ENCODE peak calls at places on chromosome 15, in four cellular contexts. C, A, K and R are unnamed samples.

GRCh38 chr15:86608461-86608860 is 528.8 kb downstream of the AGBL1 start:
- DNase-seq in C (no peak), A (peak), K (no peak), R (no peak)

GRCh38 chr15:52281085-52282035 is 14.2 kb downstream of the MYO5C start:
- DNase-seq in C (peak), A (no peak), K (no peak), R (no peak)

GRCh38 chr15:66494262-66494661 is 3.3 kb downstream of the SNAPC5 start:
- DNase-seq in C (no peak), A (no peak), K (no peak), R (no peak)

GRCh38 chr15:58518626-58519025 is 86.8 kb downstream of the LIPC start:
- DNase-seq in C (no peak), A (no peak), K (no peak), R (no peak)

GRCh38 chr15:96183020-96183926 is 147.2 kb upstream of the NR2F2 start:
- DNase-seq in C (peak), A (no peak), K (no peak), R (no peak)

GRCh38 chr15:77181305-77182074 is 110.6 kb upstream of the TSPAN3 start:
- DNase-seq in C (no peak), A (no peak), K (no peak), R (no peak)

GRCh38 chr15:53962646-53963561 is 15.3 kb upstream of the UNC13C start:
- DNase-seq in C (peak), A (peak), K (peak), R (no peak)

GRCh38 chr15:59995568-59996349 is 8.4 kb upstream of the FOXB1 start:
- DNase-seq in C (no peak), A (no peak), K (no peak), R (no peak)

GRCh38 chr15:78004222-78004727 is 73.2 kb downstream of the TBC1D2B start:
- DNase-seq in C (no peak), A (no peak), K (no peak), R (no peak)

GRCh38 chr15:38254065-38254883 is 1.6 kb downstream of the SPRED1 start:
- DNase-seq in C (peak), A (peak), K (peak), R (peak)

GRCh38 chr15:26598704-26599103 is 174.2 kb downstream of the GABRB3 start:
- DNase-seq in C (no peak), A (no peak), K (no peak), R (no peak)

GRCh38 chr15:76337047-76337738 is 620 bp downstream of the ISL2 start:
- DNase-seq in C (peak), A (no peak), K (peak), R (no peak)

GRCh38 chr15:67361100-67361499 is 106.5 kb downstream of the IQCH start:
- DNase-seq in C (no peak), A (no peak), K (peak), R (no peak)

GRCh38 chr15:39195988-39196486 is 384.8 kb upstream of the THBS1 start:
- DNase-seq in C (no peak), A (no peak), K (peak), R (peak)

GRCh38 chr15:90463381-90463780 is 66.3 kb upstream of the CRTC3 start:
- DNase-seq in C (no peak), A (no peak), K (no peak), R (no peak)

GRCh38 chr15:58010983-58011382 is 54.5 kb downstream of the ALDH1A2 start:
- DNase-seq in C (no peak), A (no peak), K (peak), R (no peak)

GRCh38 chr15:89500397-89501270 is 4.3 kb upstream of the RHCG start:
- DNase-seq in C (no peak), A (no peak), K (no peak), R (no peak)

GRCh38 chr15:40044717-40045571 is 6.0 kb upstream of the SRP14 start:
- DNase-seq in C (peak), A (peak), K (peak), R (peak)

GRCh38 chr15:27398631-27399030 is 427.6 kb downstream of the GABRG3 start:
- DNase-seq in C (peak), A (no peak), K (no peak), R (no peak)

GRCh38 chr15:92714071-92714456 is 58.5 kb upstream of the FAM174B start:
- DNase-seq in C (no peak), A (peak), K (peak), R (peak)

GRCh38 chr15:42994546-42994945 is 74.0 kb upstream of the TTBK2 start:
- DNase-seq in C (no peak), A (no peak), K (no peak), R (no peak)

GRCh38 chr15:44726568-44727461 is 9.5 kb upstream of the TRIM69 start:
- DNase-seq in C (peak), A (peak), K (peak), R (peak)

GRCh38 chr15:38945551-38946298 is 381.1 kb upstream of the RASGRP1 start:
- DNase-seq in C (no peak), A (no peak), K (no peak), R (no peak)

GRCh38 chr15:69031013-69032001 is 16.8 kb downstream of the NOX5 start:
- DNase-seq in C (no peak), A (peak), K (peak), R (peak)

DNA sequence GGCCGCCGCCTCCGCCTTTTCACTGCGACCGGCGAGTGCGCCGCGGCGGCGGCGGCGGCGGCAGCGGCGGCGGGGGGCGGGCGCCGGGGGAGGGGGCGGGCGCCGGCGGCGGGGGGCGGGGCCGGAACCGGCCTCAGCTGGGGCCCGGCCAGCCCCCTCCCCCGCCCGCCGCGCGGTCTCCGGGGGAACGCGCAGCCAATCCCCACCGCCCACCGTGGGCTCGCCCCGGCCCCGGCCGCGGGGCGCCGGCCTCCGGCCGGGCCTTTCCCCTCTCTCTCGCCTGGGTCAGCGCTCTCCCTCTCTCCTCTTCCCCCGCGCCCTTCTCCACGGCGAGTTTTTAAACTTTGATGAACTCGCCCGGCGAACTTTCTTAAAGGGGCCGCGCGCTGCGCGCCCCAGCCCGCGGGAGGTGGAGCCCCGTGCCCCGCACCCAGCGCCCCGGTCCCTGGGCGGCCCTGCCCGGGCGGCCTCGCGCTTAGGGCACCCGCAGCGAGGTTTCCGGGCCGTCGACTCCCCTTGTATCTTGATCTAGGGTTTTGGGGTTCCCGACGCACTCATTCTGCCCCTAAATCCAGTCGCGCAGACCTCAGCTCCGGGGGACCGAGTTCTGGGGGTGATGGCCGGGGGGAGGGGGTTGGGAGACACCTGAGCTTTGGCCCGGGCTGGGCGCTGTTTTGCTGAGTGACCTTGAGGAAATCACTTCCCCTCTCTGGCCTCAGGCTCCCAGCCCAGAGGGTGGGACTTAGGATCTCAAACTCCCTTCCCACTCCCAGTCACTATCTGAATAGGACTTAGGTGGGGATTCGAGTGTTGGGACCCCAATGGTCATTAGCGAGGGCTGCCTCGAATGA is at the start of gene RBPMS2:
- DNase-seq in C (no peak), A (peak), K (no peak), R (peak)
- TF ChIP-seq EZH2 in C (no peak), A (no peak), K (no peak), R (no peak)

GRCh38 chr15:74429784-74430141 is 4.0 kb downstream of the SEMA7A start:
- DNase-seq in C (no peak), A (no peak), K (no peak), R (no peak)
- TF ChIP-seq CTCF in C (no peak), A (no peak), K (no peak), R (no peak)

DNA sequence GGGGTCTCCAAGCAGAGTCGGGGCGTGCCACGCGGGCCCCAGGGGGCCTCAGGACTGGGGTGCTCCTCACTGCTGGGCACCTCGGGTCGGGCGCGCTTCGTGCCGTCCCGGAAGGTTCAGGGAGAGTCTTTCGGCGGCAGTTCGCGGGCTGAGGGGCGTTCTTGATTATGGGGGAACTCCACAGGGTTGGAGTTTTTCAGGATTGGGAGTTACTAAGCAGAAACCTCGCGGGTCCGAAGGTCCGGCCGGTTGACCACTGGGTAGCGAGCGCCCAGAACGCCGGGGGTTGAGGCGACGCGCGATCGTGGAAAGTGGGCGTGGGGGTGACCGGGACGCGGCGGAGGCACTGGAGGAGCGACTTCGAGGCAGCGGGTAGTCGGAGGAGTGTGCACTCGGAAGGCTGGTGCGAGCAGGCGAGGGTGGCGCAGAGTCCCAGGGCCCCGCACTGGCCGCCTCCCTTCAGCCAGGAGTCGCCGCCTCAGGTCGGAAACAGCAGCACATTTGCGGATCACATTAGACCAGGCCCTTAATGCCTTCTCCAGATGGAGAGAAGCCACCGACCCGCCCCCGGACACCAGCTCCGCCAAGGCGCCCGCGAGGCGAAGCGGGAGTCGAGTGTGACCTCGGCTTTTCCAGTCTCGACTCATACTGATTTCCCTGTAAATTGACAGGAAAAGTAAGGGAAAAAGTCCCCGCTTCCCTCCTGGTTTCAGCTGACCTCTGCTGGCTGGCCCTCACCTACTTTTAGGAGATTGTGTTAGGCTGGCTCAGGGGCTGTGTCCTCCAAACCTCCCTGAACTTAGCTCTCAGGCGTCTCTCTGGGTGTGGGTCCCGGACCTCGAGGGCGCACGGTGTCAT is 685 bp downstream of the ADAMTSL3 start:
- DNase-seq in C (no peak), A (peak), K (no peak), R (no peak)
- TF ChIP-seq EZH2 in C (no peak), A (peak), K (peak), R (no peak)

GRCh38 chr15:88258021-88258641 is 1.6 kb upstream of the NTRK3 start:
- DNase-seq in C (peak), A (peak), K (peak), R (no peak)
- TF ChIP-seq CTCF in C (no peak), A (peak), K (peak), R (no peak)